ENCODE peak calls at places on chromosomes 16 and 17, in four cellular contexts. T, V, H and P are unnamed samples.

GRCh38 chr17:27475070-27475673 is 18.9 kb downstream of the KSR1 start:
- DNase-seq in T (no peak), V (no peak), H (no peak), P (no peak)

GRCh38 chr17:7380855-7381683 is at the start of gene TNK1:
- DNase-seq in T (peak; percentile 25), V (peak; percentile 33), H (peak; percentile 73), P (peak; percentile 90)

GRCh38 chr17:60077672-60078519 is 825 bp downstream of the HEATR6 start:
- DNase-seq in T (peak; percentile 61), V (no peak), H (no peak), P (no peak)

GRCh38 chr17:33436321-33436720 is 143.2 kb upstream of the ASIC2 start:
- DNase-seq in T (peak; percentile 19), V (no peak), H (no peak), P (no peak)

GRCh38 chr16:53219795-53220194 is 165.0 kb downstream of the CHD9 start:
- DNase-seq in T (peak; percentile 38), V (no peak), H (no peak), P (no peak)

GRCh38 chr16:19697756-19698318 is 20.2 kb downstream of the KNOP1 start:
- DNase-seq in T (no peak), V (no peak), H (no peak), P (no peak)

GRCh38 chr17:28282596-28282995 is 36.4 kb upstream of the TMEM97 start:
- DNase-seq in T (peak; percentile 91), V (no peak), H (no peak), P (no peak)

GRCh38 chr17:65074778-65075250 is 18.3 kb upstream of the GNA13 start:
- DNase-seq in T (peak; percentile 48), V (no peak), H (no peak), P (no peak)

GRCh38 chr17:74430385-74430705 is 1.5 kb upstream of the GPRC5C start:
- DNase-seq in T (no peak), V (no peak), H (no peak), P (no peak)

GRCh38 chr17:63675607-63676539 is 24.1 kb downstream of the LIMD2 start:
- DNase-seq in T (peak; percentile 73), V (no peak), H (peak; percentile 19), P (no peak)

GRCh38 chr17:40612510-40613244 is 34.9 kb downstream of the SMARCE1 start:
- DNase-seq in T (no peak), V (no peak), H (no peak), P (no peak)

GRCh38 chr17:60439501-60439900 is 17.2 kb downstream of the CHCT1 start:
- DNase-seq in T (peak; percentile 52), V (no peak), H (no peak), P (no peak)

GRCh38 chr16:49980166-49980565 is 44.9 kb upstream of the CNEP1R1 start:
- DNase-seq in T (no peak), V (no peak), H (no peak), P (no peak)

GRCh38 chr16:49978569-49979326 is 46.3 kb upstream of the CNEP1R1 start:
- DNase-seq in T (no peak), V (no peak), H (no peak), P (no peak)

GRCh38 chr16:49972280-49972679 is 52.7 kb upstream of the CNEP1R1 start:
- DNase-seq in T (no peak), V (no peak), H (no peak), P (no peak)

DNA sequence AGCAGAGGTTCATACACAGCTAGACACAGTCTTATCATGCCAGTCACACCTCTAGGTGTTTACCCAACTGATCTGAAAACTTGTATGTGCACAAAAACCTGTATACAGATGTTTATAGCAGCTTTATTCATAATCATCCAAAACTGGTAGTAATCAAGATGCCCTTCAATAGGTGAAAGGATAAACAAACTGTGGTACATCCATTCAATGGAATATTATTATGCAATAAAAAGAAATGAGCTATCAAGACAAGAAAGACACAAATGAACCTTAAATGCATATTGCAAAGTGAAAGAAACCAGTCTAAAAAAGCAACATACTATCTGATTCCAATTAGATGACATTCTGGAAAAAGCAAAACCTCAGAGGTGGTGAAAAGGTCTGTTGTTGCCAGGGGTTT is 47.6 kb upstream of the CNEP1R1 start:
- DNase-seq in T (no peak), V (no peak), H (no peak), P (no peak)
- TF ChIP-seq CTCF in T (no peak), V (no peak), H (no peak), P (no peak)

GRCh38 chr17:77470800-77471733 is 330.3 kb downstream of the SEC14L1 start:
- DNase-seq in T (peak; percentile 49), V (no peak), H (peak; percentile 75), P (no peak)
- TF ChIP-seq CTCF in T (no peak), V (no peak), H (no peak), P (no peak)

GRCh38 chr16:67959930-67960329 is 8.5 kb downstream of the SLC12A4 start:
- DNase-seq in T (no peak), V (no peak), H (no peak), P (no peak)
- TF ChIP-seq CTCF in T (no peak), V (no peak), H (no peak), P (no peak)

DNA sequence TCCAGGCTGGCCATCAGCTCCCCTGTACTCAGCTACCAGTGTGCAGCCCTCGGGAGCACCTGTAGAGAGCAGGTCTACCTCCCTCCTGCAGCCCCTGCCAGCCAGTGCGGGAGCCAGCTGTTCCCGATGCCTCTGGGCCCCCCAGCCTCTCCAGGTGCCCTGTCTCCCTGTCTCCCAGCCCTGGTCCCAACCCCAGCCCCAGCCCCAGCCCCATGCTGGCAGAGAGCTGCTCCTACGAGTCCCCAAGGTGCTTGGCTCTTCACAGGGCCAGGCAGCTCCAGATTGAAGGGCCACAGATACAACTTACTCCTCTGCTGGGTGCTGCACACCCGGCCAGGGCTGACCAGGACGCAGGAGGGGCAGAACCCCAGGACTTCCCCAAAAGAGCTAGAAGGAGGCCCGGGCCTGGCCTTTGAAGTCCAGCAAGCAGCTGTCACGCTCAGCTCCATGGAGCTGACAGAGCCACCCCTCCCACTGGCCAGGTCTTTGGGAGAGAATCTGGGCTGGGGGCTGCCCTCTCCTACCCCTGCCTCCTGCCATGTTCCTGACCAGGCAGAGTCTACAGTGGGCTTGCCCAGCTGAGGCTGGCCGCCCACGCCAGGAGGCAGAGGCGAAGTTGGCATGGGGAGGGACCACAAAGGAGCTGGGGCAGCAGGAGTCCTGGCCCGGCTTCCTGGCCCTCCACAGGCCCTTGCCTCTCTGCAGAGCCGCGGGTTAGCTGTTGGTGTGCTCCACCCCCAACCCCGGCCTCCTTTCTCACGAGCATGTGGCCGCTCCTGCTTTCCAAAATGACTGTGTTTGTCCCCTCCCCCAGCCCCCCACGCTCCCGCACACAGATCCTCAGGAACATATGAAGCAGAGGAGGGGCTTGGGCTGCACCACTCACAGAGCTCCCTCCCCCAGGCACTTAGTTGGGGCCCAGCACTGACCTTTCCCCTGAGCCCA is 9.4 kb upstream of the ADAM11 start:
- DNase-seq in T (no peak), V (no peak), H (no peak), P (no peak)
- TF ChIP-seq CTCF in T (no peak), V (no peak), H (no peak), P (no peak)

DNA sequence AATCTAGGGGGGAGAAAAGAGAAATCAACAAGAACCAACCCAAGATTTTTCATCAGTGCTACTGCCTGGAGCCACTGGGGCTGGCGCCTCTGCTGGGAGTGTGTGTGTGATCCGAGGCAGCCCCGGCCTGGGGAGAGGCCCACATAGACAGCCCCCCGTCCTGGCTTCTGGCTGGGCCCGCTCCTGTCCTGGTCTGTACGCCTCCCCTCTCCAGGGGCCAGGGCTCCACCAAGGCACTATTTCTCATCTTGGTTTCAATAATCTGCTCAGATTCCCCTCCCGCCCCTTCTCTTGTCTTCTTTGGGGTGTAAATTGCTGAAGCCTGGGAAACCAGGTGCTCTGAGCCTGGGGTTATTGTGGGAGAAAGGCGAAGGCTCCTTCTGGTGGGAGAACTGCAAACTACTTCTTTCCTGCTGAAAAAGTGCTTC is 7.8 kb downstream of the BAHCC1 start:
- DNase-seq in T (no peak), V (no peak), H (peak; percentile 60), P (no peak)
- TF ChIP-seq CTCF in T (no peak), V (peak; percentile 8), H (peak; percentile 42), P (no peak)

DNA sequence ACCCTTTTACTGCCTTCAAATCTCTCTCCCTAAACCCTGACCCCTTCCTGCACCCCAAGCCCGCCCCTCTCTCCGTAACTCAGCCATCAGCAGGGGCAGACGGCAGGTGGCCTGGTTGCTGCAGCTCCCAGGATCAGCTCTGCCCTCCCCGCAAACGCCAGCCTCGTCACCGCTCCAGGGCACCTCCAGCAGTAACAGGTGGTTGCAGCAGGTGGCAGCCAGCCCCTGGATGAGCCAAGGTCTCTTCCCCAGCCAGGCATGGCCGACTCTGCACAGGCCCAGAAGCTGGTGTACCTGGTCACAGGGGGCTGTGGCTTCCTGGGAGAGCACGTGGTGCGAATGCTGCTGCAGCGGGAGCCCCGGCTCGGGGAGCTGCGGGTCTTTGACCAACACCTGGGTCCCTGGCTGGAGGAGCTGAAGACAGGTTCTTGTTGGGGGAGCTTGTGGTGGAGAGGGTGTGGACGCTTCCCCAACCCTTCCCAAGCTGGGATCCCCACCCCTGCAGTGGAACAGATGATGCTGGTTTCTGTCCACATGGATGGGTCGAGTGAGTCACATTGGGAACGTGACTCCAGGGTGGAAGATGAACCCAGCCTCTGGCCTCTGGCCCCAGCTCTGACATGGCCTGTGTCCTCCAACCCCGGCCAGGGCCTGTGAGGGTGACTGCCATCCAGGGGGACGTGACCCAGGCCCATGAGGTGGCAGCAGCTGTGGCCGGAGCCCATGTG is 558 bp downstream of the HSD3B7 start:
- DNase-seq in T (peak; percentile 79), V (peak; percentile 39), H (peak; percentile 79), P (no peak)
- TF ChIP-seq CTCF in T (no peak), V (no peak), H (peak; percentile 74), P (no peak)